ENCODE peak calls at places on chromosome 20, in ten cellular contexts. L, F, N, C, R, H, K, G, D and T are unnamed samples.
A peak's percentile ranks its signal among the peaks of the same experiment; 100 is the strongest.

GRCh38 chr20:2524435-2525272 is 11.7 kb upstream of the TMC2 start:
- DNase-seq in L (peak; percentile 82), F (peak; percentile 75), N (peak; percentile 79), C (peak; percentile 38), R (peak; percentile 87), H (peak; percentile 66), K (peak; percentile 87), G (peak; percentile 91), D (peak; percentile 96), T (peak; percentile 90)

GRCh38 chr20:63435552-63435951 is 36.9 kb downstream of the KCNQ2 start:
- DNase-seq in L (no peak), F (no peak), N (no peak), C (no peak), R (peak; percentile 29), H (no peak), K (no peak), G (no peak), D (no peak), T (no peak)

GRCh38 chr20:44754554-44754953 is 8.9 kb downstream of the KCNK15 start:
- DNase-seq in L (no peak), F (no peak), N (no peak), C (no peak), R (no peak), H (no peak), K (no peak), G (no peak), D (no peak), T (no peak)

GRCh38 chr20:45704969-45705637 is at the start of gene WFDC10B:
- DNase-seq in L (no peak), F (peak; percentile 6), N (peak; percentile 41), C (no peak), R (no peak), H (no peak), K (no peak), G (no peak), D (no peak), T (no peak)

GRCh38 chr20:32523613-32524218 is 61.4 kb downstream of the NOL4L start:
- DNase-seq in L (no peak), F (no peak), N (no peak), C (no peak), R (no peak), H (no peak), K (no peak), G (no peak), D (no peak), T (no peak)

GRCh38 chr20:6704132-6704861 is 63.2 kb upstream of the BMP2 start:
- DNase-seq in L (no peak), F (peak; percentile 80), N (no peak), C (peak; percentile 21), R (peak; percentile 37), H (no peak), K (peak; percentile 84), G (no peak), D (no peak), T (peak; percentile 77)

GRCh38 chr20:4401601-4402000 is 320.1 kb upstream of the PRND start:
- DNase-seq in L (no peak), F (no peak), N (no peak), C (peak; percentile 13), R (no peak), H (no peak), K (no peak), G (no peak), D (no peak), T (no peak)

GRCh38 chr20:34581341-34582189 is 23.0 kb downstream of the MAP1LC3A start:
- DNase-seq in L (peak; percentile 79), F (no peak), N (no peak), C (no peak), R (peak; percentile 89), H (no peak), K (peak; percentile 38), G (peak; percentile 71), D (peak; percentile 29), T (no peak)

GRCh38 chr20:3199976-3200755 is 4.3 kb downstream of the DDRGK1 start:
- DNase-seq in L (no peak), F (no peak), N (no peak), C (no peak), R (no peak), H (no peak), K (no peak), G (no peak), D (no peak), T (no peak)

GRCh38 chr20:37898301-37899104 is 4.4 kb upstream of the VSTM2L start:
- DNase-seq in L (peak; percentile 38), F (no peak), N (no peak), C (no peak), R (peak; percentile 33), H (no peak), K (no peak), G (peak; percentile 28), D (no peak), T (no peak)

GRCh38 chr20:47950557-47951283 is 165.4 kb upstream of the SULF2 start:
- DNase-seq in L (peak; percentile 18), F (no peak), N (no peak), C (no peak), R (no peak), H (no peak), K (no peak), G (no peak), D (no peak), T (no peak)

GRCh38 chr20:53822534-53822933 is 228.9 kb upstream of the ZNF217 start:
- DNase-seq in L (no peak), F (no peak), N (no peak), C (no peak), R (no peak), H (no peak), K (no peak), G (no peak), D (no peak), T (peak; percentile 3)

GRCh38 chr20:33697129-33697528 is 10.9 kb upstream of the E2F1 start:
- DNase-seq in L (peak; percentile 67), F (no peak), N (no peak), C (no peak), R (peak; percentile 74), H (no peak), K (no peak), G (no peak), D (no peak), T (no peak)

GRCh38 chr20:37521091-37521771 is at the start of gene NNAT:
- DNase-seq in L (no peak), F (no peak), N (no peak), C (no peak), R (no peak), H (no peak), K (no peak), G (peak; percentile 17), D (no peak), T (no peak)

GRCh38 chr20:20079102-20079784 is 26.9 kb downstream of the CFAP61 start:
- DNase-seq in L (no peak), F (no peak), N (peak; percentile 44), C (no peak), R (no peak), H (no peak), K (no peak), G (no peak), D (no peak), T (no peak)

GRCh38 chr20:2626853-2627541 is 25.4 kb upstream of the NOP56 start:
- DNase-seq in L (no peak), F (peak; percentile 69), N (no peak), C (no peak), R (peak; percentile 81), H (peak; percentile 26), K (no peak), G (no peak), D (no peak), T (no peak)

GRCh38 chr20:62499758-62500236 is 24.0 kb upstream of the GATA5 start:
- DNase-seq in L (no peak), F (no peak), N (no peak), C (no peak), R (no peak), H (no peak), K (no peak), G (no peak), D (no peak), T (no peak)

GRCh38 chr20:3679749-3680700 is 1.8 kb downstream of the ADAM33 start:
- DNase-seq in L (no peak), F (no peak), N (no peak), C (peak; percentile 27), R (peak; percentile 90), H (no peak), K (no peak), G (no peak), D (no peak), T (no peak)

GRCh38 chr20:62816879-62817873 is at the start of gene COL9A3:
- DNase-seq in L (peak; percentile 80), F (no peak), N (no peak), C (no peak), R (no peak), H (no peak), K (no peak), G (no peak), D (no peak), T (no peak)

GRCh38 chr20:63216041-63216848 is at the start of gene YTHDF1:
- DNase-seq in L (peak; percentile 92), F (peak; percentile 97), N (peak; percentile 99), C (peak; percentile 68), R (peak; percentile 96), H (peak; percentile 94), K (peak; percentile 98), G (peak; percentile 98), D (peak; percentile 97), T (peak; percentile 98)

GRCh38 chr20:20241966-20242365 is 125.9 kb upstream of the INSM1 start:
- DNase-seq in L (no peak), F (no peak), N (peak; percentile 86), C (no peak), R (no peak), H (no peak), K (no peak), G (no peak), D (no peak), T (no peak)

GRCh38 chr20:62292115-62292514 is 10.7 kb upstream of the ADRM1 start:
- DNase-seq in L (no peak), F (no peak), N (no peak), C (no peak), R (no peak), H (no peak), K (no peak), G (no peak), D (no peak), T (no peak)